ENCODE peak calls at places on chromosomes 7 and 10, in seven cellular contexts. One of them, this sample, is unnamed.

GRCh38 chr7:23808421-23808820 is 98.4 kb downstream of the STK31 start:
- DNase-seq in left ventricle myocardium inferior: no peak
- DNase-seq in mucosa of gallbladder: no peak
- DNase-seq in fibroblast of the aortic adventitia: no peak
- DNase-seq in immature natural killer cell: no peak
- DNase-seq in activated T-cell treated with anti-CD3 and anti-CD28 coated beads, Interleukin-2, amount 50 U/mL, for 48 hours: no peak
- DNase-seq in activated CD8-positive, alpha-beta T cell treated with anti-CD3 and anti-CD28 coated beads for 36 hours: no peak
- DNase-seq in this sample: no peak

GRCh38 chr10:35722226-35722625 is 80.1 kb upstream of the FZD8 start:
- DNase-seq in mucosa of gallbladder: no peak
- DNase-seq in immature natural killer cell: no peak
- DNase-seq in fibroblast of the aortic adventitia: no peak
- DNase-seq in left ventricle myocardium inferior: no peak
- DNase-seq in activated CD8-positive, alpha-beta T cell treated with anti-CD3 and anti-CD28 coated beads for 36 hours: no peak
- DNase-seq in activated T-cell treated with anti-CD3 and anti-CD28 coated beads, Interleukin-2, amount 50 U/mL, for 48 hours: no peak
- DNase-seq in this sample: no peak

GRCh38 chr7:100090527-100091410 is 2.0 kb downstream of the COPS6 start:
- DNase-seq in activated T-cell treated with anti-CD3 and anti-CD28 coated beads, Interleukin-2, amount 50 U/mL, for 48 hours: no peak
- DNase-seq in left ventricle myocardium inferior: no peak
- DNase-seq in immature natural killer cell: no peak
- DNase-seq in fibroblast of the aortic adventitia: no peak
- DNase-seq in mucosa of gallbladder: no peak
- DNase-seq in activated CD8-positive, alpha-beta T cell treated with anti-CD3 and anti-CD28 coated beads for 36 hours: no peak
- DNase-seq in this sample: no peak

GRCh38 chr7:105776986-105777910 is 99.2 kb downstream of the ATXN7L1 start:
- DNase-seq in activated CD8-positive, alpha-beta T cell treated with anti-CD3 and anti-CD28 coated beads for 36 hours: no peak
- DNase-seq in activated T-cell treated with anti-CD3 and anti-CD28 coated beads, Interleukin-2, amount 50 U/mL, for 48 hours: no peak
- DNase-seq in fibroblast of the aortic adventitia: peak
- DNase-seq in immature natural killer cell: no peak
- DNase-seq in left ventricle myocardium inferior: no peak
- DNase-seq in mucosa of gallbladder: no peak
- DNase-seq in this sample: no peak

GRCh38 chr7:43522406-43523156 is 60.3 kb upstream of the STK17A start:
- DNase-seq in immature natural killer cell: no peak
- DNase-seq in left ventricle myocardium inferior: no peak
- DNase-seq in activated T-cell treated with anti-CD3 and anti-CD28 coated beads, Interleukin-2, amount 50 U/mL, for 48 hours: no peak
- DNase-seq in fibroblast of the aortic adventitia: peak
- DNase-seq in activated CD8-positive, alpha-beta T cell treated with anti-CD3 and anti-CD28 coated beads for 36 hours: no peak
- DNase-seq in mucosa of gallbladder: no peak
- DNase-seq in this sample: no peak

GRCh38 chr7:47669178-47669878 is 87.4 kb upstream of the TNS3 start:
- DNase-seq in left ventricle myocardium inferior: peak
- DNase-seq in fibroblast of the aortic adventitia: peak
- DNase-seq in activated CD8-positive, alpha-beta T cell treated with anti-CD3 and anti-CD28 coated beads for 36 hours: peak
- DNase-seq in immature natural killer cell: no peak
- DNase-seq in activated T-cell treated with anti-CD3 and anti-CD28 coated beads, Interleukin-2, amount 50 U/mL, for 48 hours: no peak
- DNase-seq in mucosa of gallbladder: peak
- DNase-seq in this sample: peak

GRCh38 chr7:131067220-131067619 is 260.5 kb upstream of the MKLN1 start:
- DNase-seq in activated T-cell treated with anti-CD3 and anti-CD28 coated beads, Interleukin-2, amount 50 U/mL, for 48 hours: no peak
- DNase-seq in activated CD8-positive, alpha-beta T cell treated with anti-CD3 and anti-CD28 coated beads for 36 hours: no peak
- DNase-seq in fibroblast of the aortic adventitia: peak
- DNase-seq in mucosa of gallbladder: no peak
- DNase-seq in left ventricle myocardium inferior: no peak
- DNase-seq in immature natural killer cell: no peak
- DNase-seq in this sample: no peak

GRCh38 chr7:12765431-12766100 is 78.1 kb downstream of the ARL4A start:
- DNase-seq in immature natural killer cell: no peak
- DNase-seq in activated T-cell treated with anti-CD3 and anti-CD28 coated beads, Interleukin-2, amount 50 U/mL, for 48 hours: no peak
- DNase-seq in mucosa of gallbladder: no peak
- DNase-seq in activated CD8-positive, alpha-beta T cell treated with anti-CD3 and anti-CD28 coated beads for 36 hours: no peak
- DNase-seq in fibroblast of the aortic adventitia: peak
- DNase-seq in left ventricle myocardium inferior: no peak
- DNase-seq in this sample: no peak

GRCh38 chr10:14566498-14566897 is 208.2 kb downstream of the FAM107B start:
- DNase-seq in activated T-cell treated with anti-CD3 and anti-CD28 coated beads, Interleukin-2, amount 50 U/mL, for 48 hours: no peak
- DNase-seq in left ventricle myocardium inferior: no peak
- DNase-seq in fibroblast of the aortic adventitia: no peak
- DNase-seq in mucosa of gallbladder: no peak
- DNase-seq in activated CD8-positive, alpha-beta T cell treated with anti-CD3 and anti-CD28 coated beads for 36 hours: no peak
- DNase-seq in immature natural killer cell: no peak
- DNase-seq in this sample: no peak

GRCh38 chr7:70435634-70436033 is 696.3 kb upstream of the GALNT17 start:
- DNase-seq in activated CD8-positive, alpha-beta T cell treated with anti-CD3 and anti-CD28 coated beads for 36 hours: peak
- DNase-seq in activated T-cell treated with anti-CD3 and anti-CD28 coated beads, Interleukin-2, amount 50 U/mL, for 48 hours: no peak
- DNase-seq in mucosa of gallbladder: no peak
- DNase-seq in fibroblast of the aortic adventitia: no peak
- DNase-seq in immature natural killer cell: no peak
- DNase-seq in left ventricle myocardium inferior: no peak
- DNase-seq in this sample: no peak

GRCh38 chr7:116417593-116418345 is 81.8 kb upstream of the CAV2 start:
- DNase-seq in activated T-cell treated with anti-CD3 and anti-CD28 coated beads, Interleukin-2, amount 50 U/mL, for 48 hours: no peak
- DNase-seq in mucosa of gallbladder: no peak
- DNase-seq in left ventricle myocardium inferior: no peak
- DNase-seq in immature natural killer cell: no peak
- DNase-seq in fibroblast of the aortic adventitia: no peak
- DNase-seq in activated CD8-positive, alpha-beta T cell treated with anti-CD3 and anti-CD28 coated beads for 36 hours: no peak
- DNase-seq in this sample: no peak

GRCh38 chr7:130037703-130038102 is 13.5 kb downstream of the ZC3HC1 start:
- DNase-seq in immature natural killer cell: no peak
- DNase-seq in mucosa of gallbladder: no peak
- DNase-seq in left ventricle myocardium inferior: no peak
- DNase-seq in fibroblast of the aortic adventitia: peak
- DNase-seq in activated CD8-positive, alpha-beta T cell treated with anti-CD3 and anti-CD28 coated beads for 36 hours: no peak
- DNase-seq in activated T-cell treated with anti-CD3 and anti-CD28 coated beads, Interleukin-2, amount 50 U/mL, for 48 hours: no peak
- DNase-seq in this sample: no peak

GRCh38 chr7:71694678-71695077 is 562.7 kb downstream of the GALNT17 start:
- DNase-seq in immature natural killer cell: no peak
- DNase-seq in activated T-cell treated with anti-CD3 and anti-CD28 coated beads, Interleukin-2, amount 50 U/mL, for 48 hours: no peak
- DNase-seq in activated CD8-positive, alpha-beta T cell treated with anti-CD3 and anti-CD28 coated beads for 36 hours: no peak
- DNase-seq in mucosa of gallbladder: no peak
- DNase-seq in left ventricle myocardium inferior: no peak
- DNase-seq in fibroblast of the aortic adventitia: no peak
- DNase-seq in this sample: no peak

GRCh38 chr10:104941662-104942061 is 300.6 kb downstream of the SORCS3 start:
- DNase-seq in activated CD8-positive, alpha-beta T cell treated with anti-CD3 and anti-CD28 coated beads for 36 hours: no peak
- DNase-seq in mucosa of gallbladder: no peak
- DNase-seq in fibroblast of the aortic adventitia: peak
- DNase-seq in activated T-cell treated with anti-CD3 and anti-CD28 coated beads, Interleukin-2, amount 50 U/mL, for 48 hours: no peak
- DNase-seq in immature natural killer cell: no peak
- DNase-seq in left ventricle myocardium inferior: no peak
- DNase-seq in this sample: no peak

GRCh38 chr10:24432478-24433416 is 223.8 kb downstream of the KIAA1217 start:
- DNase-seq in activated CD8-positive, alpha-beta T cell treated with anti-CD3 and anti-CD28 coated beads for 36 hours: no peak
- DNase-seq in activated T-cell treated with anti-CD3 and anti-CD28 coated beads, Interleukin-2, amount 50 U/mL, for 48 hours: no peak
- DNase-seq in mucosa of gallbladder: no peak
- DNase-seq in immature natural killer cell: no peak
- DNase-seq in fibroblast of the aortic adventitia: no peak
- DNase-seq in left ventricle myocardium inferior: no peak
- DNase-seq in this sample: no peak

GRCh38 chr10:75043256-75044121 is 68.0 kb upstream of the SAMD8 start:
- DNase-seq in left ventricle myocardium inferior: no peak
- DNase-seq in mucosa of gallbladder: no peak
- DNase-seq in activated T-cell treated with anti-CD3 and anti-CD28 coated beads, Interleukin-2, amount 50 U/mL, for 48 hours: peak
- DNase-seq in immature natural killer cell: peak
- DNase-seq in activated CD8-positive, alpha-beta T cell treated with anti-CD3 and anti-CD28 coated beads for 36 hours: peak
- DNase-seq in fibroblast of the aortic adventitia: no peak
- DNase-seq in this sample: no peak

GRCh38 chr7:99447943-99448342 is 9.2 kb downstream of the CPSF4 start:
- DNase-seq in activated CD8-positive, alpha-beta T cell treated with anti-CD3 and anti-CD28 coated beads for 36 hours: peak
- DNase-seq in immature natural killer cell: no peak
- DNase-seq in activated T-cell treated with anti-CD3 and anti-CD28 coated beads, Interleukin-2, amount 50 U/mL, for 48 hours: no peak
- DNase-seq in left ventricle myocardium inferior: no peak
- DNase-seq in mucosa of gallbladder: no peak
- DNase-seq in fibroblast of the aortic adventitia: no peak
- DNase-seq in this sample: no peak

GRCh38 chr10:48681749-48682148 is 2.9 kb upstream of the WDFY4 start:
- DNase-seq in activated CD8-positive, alpha-beta T cell treated with anti-CD3 and anti-CD28 coated beads for 36 hours: no peak
- DNase-seq in left ventricle myocardium inferior: no peak
- DNase-seq in mucosa of gallbladder: no peak
- DNase-seq in immature natural killer cell: no peak
- DNase-seq in fibroblast of the aortic adventitia: no peak
- DNase-seq in activated T-cell treated with anti-CD3 and anti-CD28 coated beads, Interleukin-2, amount 50 U/mL, for 48 hours: no peak
- DNase-seq in this sample: no peak

GRCh38 chr7:76286842-76287403 is 15.6 kb upstream of the HSPB1 start:
- DNase-seq in mucosa of gallbladder: no peak
- DNase-seq in activated CD8-positive, alpha-beta T cell treated with anti-CD3 and anti-CD28 coated beads for 36 hours: no peak
- DNase-seq in left ventricle myocardium inferior: no peak
- DNase-seq in fibroblast of the aortic adventitia: no peak
- DNase-seq in immature natural killer cell: no peak
- DNase-seq in activated T-cell treated with anti-CD3 and anti-CD28 coated beads, Interleukin-2, amount 50 U/mL, for 48 hours: no peak
- DNase-seq in this sample: no peak

GRCh38 chr7:135194494-135195095 is 16.7 kb downstream of the WDR91 start:
- DNase-seq in left ventricle myocardium inferior: no peak
- DNase-seq in immature natural killer cell: no peak
- DNase-seq in activated CD8-positive, alpha-beta T cell treated with anti-CD3 and anti-CD28 coated beads for 36 hours: no peak
- DNase-seq in activated T-cell treated with anti-CD3 and anti-CD28 coated beads, Interleukin-2, amount 50 U/mL, for 48 hours: no peak
- DNase-seq in fibroblast of the aortic adventitia: no peak
- DNase-seq in mucosa of gallbladder: no peak
- DNase-seq in this sample: no peak

GRCh38 chr10:86535057-86535882 is 13.7 kb upstream of the WAPL start:
- DNase-seq in immature natural killer cell: peak
- DNase-seq in activated CD8-positive, alpha-beta T cell treated with anti-CD3 and anti-CD28 coated beads for 36 hours: no peak
- DNase-seq in mucosa of gallbladder: peak
- DNase-seq in activated T-cell treated with anti-CD3 and anti-CD28 coated beads, Interleukin-2, amount 50 U/mL, for 48 hours: peak
- DNase-seq in fibroblast of the aortic adventitia: no peak
- DNase-seq in left ventricle myocardium inferior: peak
- DNase-seq in this sample: peak

GRCh38 chr7:12493407-12493806 is 77.1 kb upstream of the SCIN start:
- DNase-seq in activated CD8-positive, alpha-beta T cell treated with anti-CD3 and anti-CD28 coated beads for 36 hours: no peak
- DNase-seq in mucosa of gallbladder: no peak
- DNase-seq in left ventricle myocardium inferior: no peak
- DNase-seq in fibroblast of the aortic adventitia: peak
- DNase-seq in activated T-cell treated with anti-CD3 and anti-CD28 coated beads, Interleukin-2, amount 50 U/mL, for 48 hours: no peak
- DNase-seq in immature natural killer cell: no peak
- DNase-seq in this sample: no peak

GRCh38 chr7:138864667-138865066 is 66.7 kb upstream of the ATP6V0A4 start:
- DNase-seq in immature natural killer cell: no peak
- DNase-seq in activated CD8-positive, alpha-beta T cell treated with anti-CD3 and anti-CD28 coated beads for 36 hours: no peak
- DNase-seq in left ventricle myocardium inferior: no peak
- DNase-seq in activated T-cell treated with anti-CD3 and anti-CD28 coated beads, Interleukin-2, amount 50 U/mL, for 48 hours: no peak
- DNase-seq in fibroblast of the aortic adventitia: peak
- DNase-seq in mucosa of gallbladder: no peak
- DNase-seq in this sample: no peak

This sample was measured in gastrocnemius medialis.